ENCODE peak calls at places on chromosome 2, in ten cellular contexts. V is NCI-H460; K is Calu3; G is aorta; N is naive B cell; O is GM12864; B is CD4-positive, alpha-beta memory T cell; H is AG08396; Q is SJSA1; A is cardiac fibroblast. L is an unnamed sample.

GRCh38 chr2:10654069-10654468 is 35.7 kb downstream of the NOL10 start:
- DNase-seq in V (no peak), K (peak), G (no peak), N (no peak), O (peak), B (peak), H (no peak), Q (no peak), A (peak), L (no peak)

GRCh38 chr2:129753261-129753660 is 226.2 kb upstream of the RAB6C start:
- DNase-seq in V (no peak), K (no peak), G (no peak), N (no peak), O (no peak), B (no peak), H (no peak), Q (no peak), A (no peak), L (no peak)

GRCh38 chr2:204135752-204136151 is 199.2 kb downstream of the ICOS start:
- DNase-seq in V (no peak), K (no peak), G (no peak), N (no peak), O (no peak), B (no peak), H (no peak), Q (no peak), A (no peak), L (no peak)

GRCh38 chr2:124048102-124048501 is 23.0 kb downstream of the CNTNAP5 start:
- DNase-seq in V (no peak), K (no peak), G (no peak), N (no peak), O (no peak), B (no peak), H (no peak), Q (no peak), A (no peak), L (no peak)

GRCh38 chr2:235512699-235513053 is 18.8 kb downstream of the AGAP1 start:
- DNase-seq in V (no peak), K (no peak), G (no peak), N (no peak), O (no peak), B (no peak), H (no peak), Q (no peak), A (no peak), L (no peak)

GRCh38 chr2:8678731-8679566 is 2.9 kb upstream of the ID2 start:
- DNase-seq in V (peak), K (peak), G (peak), N (peak), O (peak), B (peak), H (peak), Q (peak), A (peak), L (no peak)

GRCh38 chr2:145228506-145228905 is 708.6 kb upstream of the ZEB2 start:
- DNase-seq in V (no peak), K (no peak), G (no peak), N (no peak), O (no peak), B (no peak), H (no peak), Q (no peak), A (peak), L (no peak)

GRCh38 chr2:60570281-60570680 is 16.8 kb upstream of the BCL11A start:
- DNase-seq in V (no peak), K (no peak), G (no peak), N (no peak), O (no peak), B (no peak), H (no peak), Q (no peak), A (no peak), L (no peak)